ENCODE peak calls at places on chromosomes 6 and 20, in six cellular contexts. Z, F, Q, W, E and P are unnamed samples.
A peak's percentile ranks its signal among the peaks of the same experiment; 100 is the strongest.

GRCh38 chr6:79215233-79215824 is 19.2 kb downstream of the HMGN3 start:
- DNase-seq in Z (no peak), W (no peak), Q (no peak), E (no peak), F (no peak), P (no peak)

GRCh38 chr6:109295766-109296156 is 86.5 kb downstream of the CD164 start:
- DNase-seq in Q (no peak), F (no peak), W (no peak), E (no peak), Z (no peak), P (no peak)

GRCh38 chr6:33995046-33995872 is 150.6 kb downstream of the GRM4 start:
- DNase-seq in Z (no peak), W (no peak), F (no peak), Q (peak; percentile 81), E (no peak), P (no peak)

GRCh38 chr6:50905297-50905696 is 86.6 kb downstream of the TFAP2B start:
- DNase-seq in Z (no peak), F (no peak), W (no peak), Q (no peak), E (no peak), P (no peak)

GRCh38 chr6:167750956-167751358 is 75.8 kb upstream of the AFDN start:
- DNase-seq in F (peak; percentile 43), W (no peak), E (peak; percentile 8), Z (no peak), Q (peak; percentile 84), P (no peak)

GRCh38 chr6:34145161-34146020 is 496 bp downstream of the GRM4 start:
- DNase-seq in E (no peak), Z (no peak), Q (no peak), W (peak; percentile 46), F (no peak), P (no peak)

GRCh38 chr20:53923745-53924369 is 146.5 kb downstream of the BCAS1 start:
- DNase-seq in W (no peak), Z (no peak), E (no peak), Q (peak; percentile 4), F (no peak), P (no peak)

GRCh38 chr6:169978615-169979161 is 227.3 kb downstream of the ERMARD start:
- DNase-seq in F (no peak), E (no peak), W (peak; percentile 15), Q (no peak), Z (no peak), P (no peak)

GRCh38 chr6:71602385-71602949 is 283.9 kb upstream of the RIMS1 start:
- DNase-seq in W (peak; percentile 62), F (no peak), E (no peak), Z (no peak), Q (no peak), P (peak; percentile 26)

GRCh38 chr20:63830821-63831593 is at the start of gene ZBTB46:
- DNase-seq in W (peak; percentile 49), Q (peak; percentile 66), Z (no peak), E (no peak), F (peak; percentile 41), P (peak; percentile 74)

GRCh38 chr20:32911355-32911754 is 52.6 kb downstream of the EFCAB8 start:
- DNase-seq in Z (no peak), W (no peak), F (no peak), E (no peak), Q (no peak), P (no peak)

GRCh38 chr6:168314029-168314420 is 5.6 kb downstream of the DACT2 start:
- DNase-seq in W (no peak), Q (no peak), F (no peak), Z (no peak), E (no peak), P (no peak)

GRCh38 chr20:6295026-6295425 is 172.2 kb upstream of the FERMT1 start:
- DNase-seq in F (no peak), W (no peak), E (no peak), Z (no peak), Q (no peak), P (no peak)

GRCh38 chr6:29596381-29596900 is 11.5 kb downstream of the OR2H2 start:
- DNase-seq in Q (no peak), F (no peak), Z (no peak), W (no peak), E (no peak), P (no peak)

GRCh38 chr6:29602564-29603361 is 17.8 kb downstream of the OR2H2 start:
- DNase-seq in Q (no peak), Z (no peak), F (no peak), E (peak; percentile 6), W (peak; percentile 7), P (no peak)

GRCh38 chr6:29597184-29597583 is 12.3 kb downstream of the OR2H2 start:
- DNase-seq in Q (no peak), F (no peak), W (peak; percentile 5), Z (no peak), E (no peak), P (no peak)

GRCh38 chr6:29603456-29603855 is 18.5 kb downstream of the OR2H2 start:
- DNase-seq in Q (no peak), F (no peak), W (no peak), E (no peak), Z (no peak), P (no peak)

DNA sequence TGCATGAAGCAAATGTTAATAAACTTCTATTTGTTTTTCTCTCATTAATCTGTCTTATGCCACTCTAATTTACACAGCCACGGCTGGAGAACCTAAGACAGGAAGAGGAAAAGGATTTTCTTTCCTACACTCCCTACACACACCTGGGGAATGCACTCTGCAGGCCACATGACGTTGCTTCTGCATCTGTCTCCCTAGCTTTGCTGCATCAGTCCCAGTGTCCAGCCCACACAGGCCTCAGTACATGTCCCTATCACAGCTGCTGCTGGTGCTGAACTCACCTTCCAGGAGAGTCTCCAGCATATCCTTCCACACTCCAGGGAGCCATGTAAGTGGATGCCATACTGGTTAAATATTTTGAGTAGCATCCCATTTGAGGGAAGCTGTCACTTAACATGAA is 13.4 kb downstream of the OR2H2 start:
- DNase-seq in Q (no peak), E (no peak), W (no peak), Z (no peak), F (no peak), P (no peak)
- TF ChIP-seq POLR2A in Q (no peak), E (no peak), W (no peak), Z (no peak), F (no peak), P (no peak)

DNA sequence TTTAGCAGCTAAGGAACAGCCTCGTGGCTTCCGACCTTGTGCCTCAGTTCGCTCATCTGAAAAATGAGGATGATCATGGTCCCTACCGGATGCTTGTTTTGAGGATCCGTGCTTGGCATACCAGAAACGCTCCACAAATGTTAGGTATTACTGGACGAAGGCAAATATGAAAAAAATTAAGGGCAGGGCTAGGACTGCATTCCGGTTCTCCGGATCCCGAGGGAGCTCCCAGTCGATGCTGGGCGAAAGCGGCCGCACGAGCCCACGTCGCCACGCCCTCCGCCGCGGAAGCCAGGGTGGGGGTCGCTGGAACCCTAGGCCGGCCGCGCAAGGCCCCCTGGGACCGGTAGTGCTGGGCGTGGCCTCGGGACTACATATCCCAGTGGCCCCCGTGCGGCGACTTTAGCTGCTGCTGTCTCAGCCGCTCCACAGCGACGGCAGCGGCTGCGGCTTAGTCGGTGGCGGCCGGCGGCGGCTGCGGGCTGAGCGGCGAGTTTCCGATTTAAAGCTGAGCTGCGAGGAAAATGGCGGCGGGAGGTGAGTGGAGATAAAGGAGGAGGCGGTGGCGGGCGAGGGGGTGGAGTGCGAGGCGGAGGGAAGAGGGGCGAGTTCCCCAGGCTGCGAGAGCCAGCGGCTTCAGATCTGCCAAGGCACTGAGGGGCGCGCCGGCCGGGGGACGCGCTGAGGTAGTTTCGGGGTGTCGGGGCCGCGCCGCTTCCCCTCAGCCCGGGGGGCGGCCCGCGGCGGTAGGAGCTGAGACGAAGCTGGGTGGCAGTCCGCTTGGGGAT is at the start of gene NCOA3:
- DNase-seq in Z (peak; percentile 89), Q (peak; percentile 96), W (peak; percentile 92), E (peak; percentile 82), F (peak; percentile 89), P (peak; percentile 94)
- TF ChIP-seq POLR2A in Z (peak; percentile 94), Q (peak; percentile 98), W (peak; percentile 96), E (peak; percentile 94), F (peak; percentile 95), P (peak; percentile 92)

DNA sequence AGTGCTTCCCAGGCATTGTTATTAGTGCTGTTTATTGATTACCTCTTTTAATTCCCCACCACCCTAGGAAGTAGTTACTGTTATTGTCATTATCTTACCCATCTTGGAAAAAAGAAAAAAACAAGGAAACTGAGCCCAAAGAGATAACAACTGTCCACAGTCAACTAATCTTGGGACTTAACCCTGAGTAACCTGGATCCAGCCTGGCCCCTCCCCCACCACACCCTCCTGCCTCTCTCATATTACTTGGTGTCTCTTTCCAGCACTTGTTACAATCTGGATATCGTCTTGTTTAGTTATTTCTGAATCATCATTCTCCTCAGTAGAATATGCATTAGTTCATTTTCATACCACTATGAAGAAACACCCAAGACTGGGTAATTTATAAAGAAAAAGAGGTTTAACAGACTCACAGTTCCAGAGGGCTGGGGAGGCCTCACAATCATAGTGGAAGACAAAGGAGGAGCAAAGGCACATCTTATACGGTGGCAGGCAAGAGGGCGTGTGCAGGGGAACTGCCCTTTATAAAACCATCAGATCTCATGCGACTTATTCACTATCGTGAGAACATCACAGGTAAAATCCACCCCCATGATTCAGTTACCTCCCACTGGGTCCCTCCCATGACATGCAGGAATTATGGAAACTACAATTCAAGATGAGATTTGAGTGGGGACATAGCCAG is 60.3 kb downstream of the LY86 start:
- DNase-seq in Q (no peak), F (no peak), Z (no peak), E (no peak), W (no peak), P (no peak)
- TF ChIP-seq POLR2A in Q (no peak), F (no peak), Z (no peak), E (no peak), W (no peak), P (no peak)

DNA sequence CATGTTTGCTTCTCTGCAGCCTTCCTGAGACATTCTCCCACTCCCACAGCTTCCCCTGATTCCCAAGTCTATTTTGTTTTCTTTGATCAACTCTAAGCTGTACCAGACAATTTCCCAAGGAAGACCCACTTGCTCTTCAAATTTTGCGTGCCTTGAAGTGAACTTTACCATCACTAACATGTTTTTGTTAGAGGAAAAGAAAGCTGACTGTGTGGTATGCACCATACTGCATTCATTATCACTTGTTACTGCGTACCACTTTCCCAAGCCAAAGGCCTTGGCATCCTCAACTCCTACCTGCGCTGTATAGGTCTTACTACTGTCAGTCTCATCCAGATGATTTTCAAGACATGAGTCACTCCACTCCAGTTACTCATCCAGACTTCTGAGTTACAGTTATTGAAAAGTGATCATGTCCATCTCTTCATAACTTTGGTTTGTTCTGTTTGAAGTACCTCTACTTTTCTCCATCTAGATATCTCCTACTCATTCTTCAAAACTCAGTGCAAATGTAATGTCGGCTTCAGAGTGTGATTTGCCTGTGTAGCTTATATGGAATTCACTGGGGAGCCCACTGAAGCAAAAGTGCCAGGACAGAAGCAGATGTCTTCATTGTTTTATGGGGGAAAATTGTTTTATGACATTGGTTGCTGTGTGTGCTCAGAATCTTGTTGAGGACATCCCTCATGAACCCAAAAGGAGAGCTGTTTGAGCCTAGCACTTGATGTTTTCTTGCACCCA is 5.2 kb downstream of the RPS12 start:
- DNase-seq in W (peak; percentile 51), F (no peak), Z (no peak), Q (no peak), E (no peak), P (no peak)
- TF ChIP-seq POLR2A in W (no peak), F (no peak), Z (no peak), Q (no peak), E (peak; percentile 27), P (no peak)